ENCODE peak calls at places on chromosomes 2 and 18, in seven cellular contexts. P is neuronal stem cell, M is H1, Z is trophoblast cell, D is IMR-90, W is mesenchymal stem cell, U is H9. Y is an unnamed sample.

GRCh38 chr2:129752686-129753085 is 226.8 kb upstream of the RAB6C start:
- DNase-seq in M (no peak), D (no peak), Z (no peak), U (no peak), P (no peak), W (no peak), Y (no peak)

GRCh38 chr18:68418881-68419280 is 296.0 kb downstream of the TMX3 start:
- DNase-seq in U (no peak), M (no peak), P (no peak), W (peak), D (peak), Z (peak), Y (no peak)

GRCh38 chr2:204665244-204665643 is 120.0 kb downstream of the PARD3B start:
- DNase-seq in D (peak), M (no peak), U (no peak), Z (peak), P (no peak), W (peak), Y (peak)

GRCh38 chr2:177295479-177295878 is 31.0 kb upstream of the NFE2L2 start:
- DNase-seq in D (peak), M (no peak), W (peak), U (no peak), P (no peak), Z (no peak), Y (no peak)

GRCh38 chr2:63983986-63984605 is 35.1 kb downstream of the VPS54 start:
- DNase-seq in M (no peak), U (no peak), D (peak), Z (no peak), W (peak), P (no peak), Y (no peak)

GRCh38 chr18:60739212-60739611 is 366.6 kb upstream of the MC4R start:
- DNase-seq in Z (no peak), W (no peak), M (no peak), P (no peak), D (no peak), U (no peak), Y (no peak)

GRCh38 chr18:13487237-13487636 is 239.1 kb downstream of the FAM210A start:
- DNase-seq in W (no peak), D (no peak), P (no peak), Z (no peak), M (no peak), U (no peak), Y (no peak)

GRCh38 chr2:189555243-189555642 is 25.3 kb downstream of the SLC40A1 start:
- DNase-seq in U (no peak), D (peak), W (no peak), Z (peak), P (no peak), M (no peak), Y (no peak)

GRCh38 chr2:207951734-207952480 is 73.4 kb downstream of the PLEKHM3 start:
- DNase-seq in M (no peak), Z (no peak), W (no peak), P (no peak), U (no peak), D (no peak), Y (no peak)

GRCh38 chr2:11156396-11157075 is 1.3 kb downstream of the SLC66A3 start:
- DNase-seq in M (no peak), W (no peak), D (no peak), U (no peak), Z (no peak), P (no peak), Y (no peak)

GRCh38 chr2:69495008-69495407 is 57.8 kb upstream of the NFU1 start:
- DNase-seq in P (no peak), M (no peak), Z (no peak), U (no peak), D (no peak), W (no peak), Y (no peak)

GRCh38 chr2:203706403-203706802 is at the start of gene CD28:
- DNase-seq in U (no peak), Z (no peak), D (no peak), M (no peak), P (no peak), W (no peak), Y (no peak)

GRCh38 chr2:241762321-241762932 is 14.2 kb upstream of the GAL3ST2 start:
- DNase-seq in P (no peak), D (no peak), Z (no peak), M (peak), U (peak), W (no peak), Y (no peak)

GRCh38 chr2:10498525-10499274 is 50.6 kb upstream of the ODC1 start:
- DNase-seq in D (no peak), M (peak), Z (no peak), U (no peak), W (no peak), P (no peak), Y (no peak)

GRCh38 chr2:64686283-64686956 is 32.7 kb upstream of the SERTAD2 start:
- DNase-seq in D (no peak), Z (peak), U (peak), W (no peak), M (no peak), P (no peak), Y (peak)

GRCh38 chr18:78670778-78671405 is 308.7 kb upstream of the SALL3 start:
- DNase-seq in M (no peak), W (no peak), U (no peak), Z (no peak), P (no peak), D (no peak), Y (peak)

GRCh38 chr2:229118947-229119346 is 152.1 kb downstream of the PID1 start:
- DNase-seq in Z (no peak), W (no peak), P (no peak), D (no peak), U (no peak), M (no peak), Y (no peak)

GRCh38 chr2:211175956-211176355 is 619.6 kb downstream of the CPS1 start:
- DNase-seq in D (no peak), U (no peak), Z (no peak), M (no peak), W (no peak), P (no peak), Y (no peak)

GRCh38 chr2:47569658-47570398 is 166.9 kb downstream of the MSH2 start:
- DNase-seq in Z (peak), U (no peak), P (peak), D (peak), W (peak), M (peak), Y (peak)

GRCh38 chr2:38248707-38249106 is 128.4 kb downstream of the ATL2 start:
- DNase-seq in M (no peak), P (no peak), W (no peak), U (no peak), D (no peak), Z (no peak), Y (no peak)

GRCh38 chr18:877238-877637 is 27.4 kb upstream of the ADCYAP1 start:
- DNase-seq in Z (no peak), P (no peak), U (no peak), M (no peak), W (no peak), D (no peak), Y (no peak)

GRCh38 chr2:44994377-44994776 is 14.9 kb downstream of the SIX2 start:
- DNase-seq in U (no peak), D (no peak), P (no peak), Z (no peak), M (no peak), W (no peak), Y (no peak)
- H3K18ac ChIP-seq in U (no peak), D (no peak), P (no peak), Z (no peak), M (no peak), W (no peak), Y (no peak)

DNA sequence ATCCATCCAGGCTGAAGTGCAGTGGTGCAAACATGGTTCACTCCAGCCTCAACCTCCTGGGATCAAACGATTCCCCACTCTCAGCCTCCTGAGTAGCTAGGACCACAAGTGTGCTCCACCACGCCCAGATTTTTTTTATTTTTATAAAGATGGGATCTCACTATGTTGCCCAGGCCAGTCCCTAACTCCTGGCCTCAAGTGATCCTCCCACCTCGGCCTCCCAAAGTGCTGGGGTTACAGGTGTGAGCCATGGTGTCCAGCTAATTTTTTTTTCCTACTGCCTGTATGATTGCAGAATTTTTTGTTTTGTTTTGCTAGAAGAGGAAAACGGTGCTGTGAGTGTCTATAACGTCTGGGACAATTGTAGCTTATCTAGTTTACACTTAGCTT is 38.3 kb downstream of the ADI1 start:
- DNase-seq in U (no peak), D (no peak), W (no peak), Z (no peak), M (no peak), P (no peak), Y (no peak)
- H3K27ac ChIP-seq in U (no peak), D (no peak), W (no peak), Z (no peak), M (no peak), P (no peak), Y (no peak)

GRCh38 chr18:3094355-3094684 is 81.4 kb upstream of the LPIN2 start:
- DNase-seq in D (no peak), M (no peak), P (no peak), W (no peak), Z (no peak), U (no peak), Y (no peak)
- H3K18ac ChIP-seq in D (no peak), M (no peak), P (no peak), W (no peak), Z (no peak), U (no peak), Y (no peak)

GRCh38 chr2:219453691-219454131 is 19.1 kb downstream of the SPEG start:
- DNase-seq in M (no peak), P (no peak), U (no peak), Z (no peak), D (peak), W (peak), Y (peak)

GRCh38 chr2:219451626-219452360 is 17.1 kb downstream of the SPEG start:
- DNase-seq in P (no peak), D (peak), M (no peak), W (no peak), Z (no peak), U (no peak), Y (no peak)

GRCh38 chr2:219452361-219453317 is 18.0 kb downstream of the SPEG start:
- DNase-seq in P (no peak), D (peak), Z (peak), W (peak), U (no peak), M (no peak), Y (peak)

GRCh38 chr2:219455635-219456034 is 21.0 kb downstream of the SPEG start:
- DNase-seq in P (no peak), U (no peak), W (no peak), D (no peak), Z (no peak), M (no peak), Y (no peak)

GRCh38 chr2:219454217-219454616 is 19.6 kb downstream of the SPEG start:
- DNase-seq in Z (no peak), D (no peak), W (no peak), M (no peak), P (no peak), U (no peak), Y (no peak)
- H3K27ac ChIP-seq in Z (no peak), D (peak), W (peak), M (no peak), P (no peak), U (no peak), Y (no peak)

GRCh38 chr18:48702346-48703032 is 163.7 kb downstream of the CTIF start:
- DNase-seq in U (no peak), M (no peak), P (no peak), Z (no peak), W (no peak), D (no peak), Y (no peak)

GRCh38 chr18:48705043-48705442 is 166.2 kb downstream of the CTIF start:
- DNase-seq in W (no peak), D (no peak), M (no peak), Z (no peak), U (no peak), P (no peak), Y (no peak)

GRCh38 chr18:48705531-48705930 is 166.7 kb downstream of the CTIF start:
- DNase-seq in W (no peak), P (no peak), U (no peak), M (no peak), D (no peak), Z (no peak), Y (no peak)

GRCh38 chr18:48703418-48703817 is 164.6 kb downstream of the CTIF start:
- DNase-seq in W (no peak), M (no peak), Z (no peak), D (no peak), U (no peak), P (no peak), Y (no peak)

GRCh38 chr18:48703033-48703386 is 164.2 kb downstream of the CTIF start:
- DNase-seq in Z (no peak), M (no peak), P (no peak), D (no peak), U (no peak), W (no peak), Y (no peak)
- H3K18ac ChIP-seq in Z (no peak), M (no peak), P (no peak), D (no peak), U (no peak), W (no peak), Y (no peak)

GRCh38 chr2:144404621-144405312 is 115.2 kb downstream of the ZEB2 start:
- DNase-seq in W (peak), Z (no peak), D (peak), U (no peak), P (no peak), M (no peak), Y (no peak)

GRCh38 chr2:144405313-144405710 is 114.6 kb downstream of the ZEB2 start:
- DNase-seq in M (no peak), Z (no peak), U (no peak), D (no peak), W (no peak), P (no peak), Y (no peak)

GRCh38 chr2:144407262-144407661 is 112.7 kb downstream of the ZEB2 start:
- DNase-seq in M (no peak), U (no peak), P (no peak), D (no peak), Z (peak), W (no peak), Y (no peak)

GRCh38 chr2:144403940-144404339 is 116.0 kb downstream of the ZEB2 start:
- DNase-seq in W (peak), M (no peak), U (no peak), Z (peak), P (no peak), D (no peak), Y (no peak)

GRCh38 chr2:144406111-144406788 is 113.7 kb downstream of the ZEB2 start:
- DNase-seq in Z (no peak), W (peak), P (no peak), D (no peak), U (no peak), M (no peak), Y (no peak)
- H3K27ac ChIP-seq in Z (no peak), W (no peak), P (no peak), D (no peak), U (no peak), M (no peak), Y (no peak)

DNA sequence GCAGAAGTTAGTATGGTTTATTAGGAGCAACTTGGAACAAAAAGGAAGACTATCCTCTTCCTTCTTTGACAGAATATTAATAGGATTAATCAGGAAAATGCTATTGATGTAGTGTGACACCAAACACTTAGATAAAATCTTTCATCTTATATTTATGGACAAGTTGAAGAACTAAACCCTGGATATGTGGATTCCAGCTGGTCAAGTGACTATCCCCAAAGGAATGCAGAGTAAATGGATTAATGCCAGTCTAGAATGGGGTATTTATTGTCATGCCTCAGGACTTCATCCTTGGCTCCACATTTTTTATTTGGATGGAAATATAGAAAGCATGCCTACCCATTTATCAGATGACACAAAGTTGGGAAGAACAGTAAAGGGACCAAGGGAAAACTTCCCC is 124.0 kb upstream of the TTC39C start:
- DNase-seq in U (no peak), D (peak), W (no peak), P (no peak), Z (no peak), M (no peak), Y (no peak)
- H3K18ac ChIP-seq in U (no peak), D (no peak), W (no peak), P (no peak), Z (no peak), M (no peak), Y (no peak)

DNA sequence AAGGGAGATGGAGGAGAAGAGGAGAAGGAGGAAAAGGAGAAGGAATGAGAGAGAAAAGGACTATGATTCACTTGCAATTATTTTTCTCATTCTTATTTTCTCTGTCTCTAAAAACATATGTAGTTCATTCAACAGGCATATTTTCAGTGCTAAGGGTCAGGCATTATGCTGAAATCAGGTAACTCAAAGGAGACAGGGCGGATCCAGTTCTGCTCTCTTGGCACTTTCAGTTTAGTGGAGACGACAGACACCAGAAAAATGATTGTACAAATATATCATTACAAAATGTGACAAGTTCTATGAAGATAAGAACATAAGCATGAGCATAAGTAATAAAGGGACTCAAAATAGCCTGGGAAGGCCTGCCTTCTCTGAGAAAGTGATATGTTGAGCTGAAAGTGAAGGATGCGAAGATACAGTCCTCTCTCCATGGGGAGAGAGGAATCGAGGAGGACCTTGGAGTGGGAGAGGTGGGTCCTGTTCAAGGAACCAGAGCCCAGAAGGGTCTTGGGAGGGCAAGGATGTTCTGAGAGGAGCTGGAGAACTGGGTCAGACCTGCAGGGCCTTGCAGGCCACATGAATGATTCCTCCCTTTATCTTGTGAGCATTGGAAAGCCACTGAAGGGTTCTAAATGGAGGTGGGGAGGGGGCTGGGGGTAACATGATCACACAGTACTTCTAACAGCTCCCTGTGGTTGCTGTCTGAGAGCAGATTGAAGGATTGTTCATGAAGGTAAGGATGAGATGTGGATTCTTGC is 58.6 kb upstream of the TMEM17 start:
- DNase-seq in U (no peak), P (no peak), D (no peak), M (no peak), Z (no peak), W (no peak), Y (peak)
- H3K27ac ChIP-seq in U (no peak), P (no peak), D (no peak), M (no peak), Z (no peak), W (no peak), Y (no peak)

GRCh38 chr18:21669736-21670135 is 34.8 kb downstream of the ABHD3 start:
- DNase-seq in D (no peak), M (no peak), W (no peak), Z (no peak), U (no peak), P (no peak), Y (peak)
- H3K18ac ChIP-seq in D (no peak), M (no peak), W (no peak), Z (no peak), U (no peak), P (no peak), Y (no peak)